ENCODE peak calls at places on chromosome 14, in five cellular contexts. A is choroid plexus epithelial cell, P is activated B cell treated with CpG ODN at 0.5 μM for 24 hours, F is neural progenitor cell, H is body of pancreas. O is an unnamed sample.

GRCh38 chr14:89411976-89412375 is 5.1 kb downstream of the FOXN3 start:
- DNase-seq in A (no peak), P (no peak), F (no peak), H (no peak), O (no peak)

GRCh38 chr14:105390849-105391500 is 7.4 kb upstream of the TEX22 start:
- DNase-seq in A (no peak), P (no peak), F (no peak), H (no peak), O (no peak)

GRCh38 chr14:21965042-21965441 is 291.4 kb upstream of the OR4E1 start:
- DNase-seq in A (no peak), P (no peak), F (no peak), H (no peak), O (no peak)

GRCh38 chr14:36390718-36391117 is 70.3 kb upstream of the MBIP start:
- DNase-seq in A (no peak), P (no peak), F (no peak), H (no peak), O (no peak)

GRCh38 chr14:61537567-61538463 is 157.5 kb upstream of the HIF1A start:
- DNase-seq in A (peak; percentile 85), P (no peak), F (peak; percentile 54), H (peak; percentile 89), O (no peak)

GRCh38 chr14:49946320-49947141 is 53.6 kb downstream of the ARF6 start:
- DNase-seq in A (peak; percentile 92), P (no peak), F (no peak), H (peak; percentile 46), O (no peak)

GRCh38 chr14:76904100-76904739 is 78.0 kb downstream of the LRRC74A start:
- DNase-seq in A (peak; percentile 85), P (no peak), F (no peak), H (peak; percentile 31), O (no peak)

GRCh38 chr14:102280376-102280962 is 24.5 kb downstream of the MOK start:
- DNase-seq in A (peak; percentile 98), P (no peak), F (no peak), H (no peak), O (no peak)

GRCh38 chr14:77242752-77243151 is 28.3 kb downstream of the NGB start:
- DNase-seq in A (no peak), P (no peak), F (no peak), H (no peak), O (no peak)

GRCh38 chr14:103078420-103078749 is 5.6 kb upstream of the LBHD2 start:
- DNase-seq in A (peak; percentile 88), P (peak; percentile 46), F (peak; percentile 89), H (peak; percentile 86), O (peak; percentile 79)

GRCh38 chr14:59127437-59127732 is 61.1 kb upstream of the DAAM1 start:
- DNase-seq in A (no peak), P (no peak), F (no peak), H (no peak), O (no peak)

GRCh38 chr14:59125156-59125555 is 63.3 kb upstream of the DAAM1 start:
- DNase-seq in A (no peak), P (no peak), F (no peak), H (no peak), O (no peak)

GRCh38 chr14:59123526-59123925 is 64.9 kb upstream of the DAAM1 start:
- DNase-seq in A (no peak), P (no peak), F (no peak), H (no peak), O (no peak)

GRCh38 chr14:59123975-59124374 is 64.5 kb upstream of the DAAM1 start:
- DNase-seq in A (peak; percentile 61), P (no peak), F (no peak), H (no peak), O (no peak)

DNA sequence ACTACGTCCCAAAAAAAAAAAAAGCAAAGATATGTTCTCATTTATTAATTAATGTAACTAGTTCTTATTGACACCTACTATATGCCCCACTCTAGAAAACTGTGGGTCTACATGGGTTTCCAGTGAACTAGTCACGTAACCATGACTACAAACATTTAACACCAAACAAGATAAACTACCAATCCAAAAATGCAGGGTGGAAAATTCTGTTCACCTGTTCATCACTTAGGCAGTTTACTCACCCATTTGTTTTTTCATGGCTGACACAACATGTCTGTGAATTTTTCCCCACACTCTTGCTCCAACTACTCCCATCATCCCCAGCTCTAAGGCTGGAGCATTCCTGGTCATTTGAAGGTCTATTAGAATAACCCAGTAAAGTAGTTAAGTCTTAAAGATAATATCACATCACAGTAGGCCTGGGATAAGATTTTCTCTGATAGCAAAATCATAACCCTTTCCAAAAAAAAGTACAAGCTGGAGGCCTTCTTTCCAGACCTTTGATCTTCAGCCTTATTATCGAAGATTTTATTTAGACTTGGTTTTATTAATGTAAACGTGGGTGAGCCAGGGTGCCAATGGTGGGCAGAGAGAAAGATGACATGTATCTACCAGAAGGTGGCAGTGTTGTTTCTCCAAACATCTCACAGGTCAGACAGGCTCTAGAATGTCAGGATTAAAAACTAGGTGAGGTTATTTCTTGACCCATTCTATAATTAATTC is 61.6 kb upstream of the DAAM1 start:
- DNase-seq in A (peak; percentile 73), P (no peak), F (peak; percentile 71), H (peak; percentile 30), O (no peak)
- TF ChIP-seq CTCF in A (peak; percentile 79), P (peak; percentile 68), F (peak; percentile 89), H (peak; percentile 53), O (peak; percentile 83)

DNA sequence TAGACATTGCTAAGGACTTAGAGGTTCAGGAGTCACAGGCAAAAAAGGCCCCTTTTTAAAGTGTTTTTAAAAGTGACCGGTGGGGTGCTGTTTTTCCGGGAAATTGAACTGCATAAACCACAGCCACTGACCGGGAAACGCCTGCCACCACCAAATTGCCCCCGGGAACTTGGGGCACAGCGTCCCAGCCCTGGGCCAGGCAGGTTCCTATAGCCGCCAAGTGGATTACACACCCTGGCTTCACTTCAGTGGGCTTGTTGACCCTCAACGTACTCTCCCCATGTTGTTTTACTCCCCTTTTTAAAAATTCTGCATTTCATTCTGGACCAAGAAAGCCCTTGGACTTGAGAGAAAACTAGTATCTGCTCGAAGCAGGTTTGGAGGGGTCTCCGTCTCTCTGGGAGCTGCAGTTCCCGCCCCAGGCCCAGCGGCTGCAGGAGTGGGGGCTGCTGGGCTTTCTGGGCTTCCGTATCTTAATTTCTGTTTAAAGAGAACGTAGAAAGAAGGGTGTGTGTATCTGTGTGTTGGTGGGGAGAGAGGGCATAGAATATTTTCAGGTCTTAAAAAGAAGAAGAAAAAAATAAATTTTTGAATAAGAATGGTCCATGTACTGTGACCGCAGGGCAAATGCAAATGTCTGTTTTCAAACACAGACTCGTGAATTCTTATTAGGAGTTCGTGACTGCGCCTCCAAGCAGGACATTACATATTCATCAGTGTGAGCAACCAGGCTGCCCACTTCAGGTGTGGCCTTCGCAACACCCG is 82.9 kb downstream of the PAPOLA start:
- DNase-seq in A (no peak), P (no peak), F (no peak), H (no peak), O (no peak)
- TF ChIP-seq CTCF in A (no peak), P (no peak), F (no peak), H (no peak), O (no peak)

DNA sequence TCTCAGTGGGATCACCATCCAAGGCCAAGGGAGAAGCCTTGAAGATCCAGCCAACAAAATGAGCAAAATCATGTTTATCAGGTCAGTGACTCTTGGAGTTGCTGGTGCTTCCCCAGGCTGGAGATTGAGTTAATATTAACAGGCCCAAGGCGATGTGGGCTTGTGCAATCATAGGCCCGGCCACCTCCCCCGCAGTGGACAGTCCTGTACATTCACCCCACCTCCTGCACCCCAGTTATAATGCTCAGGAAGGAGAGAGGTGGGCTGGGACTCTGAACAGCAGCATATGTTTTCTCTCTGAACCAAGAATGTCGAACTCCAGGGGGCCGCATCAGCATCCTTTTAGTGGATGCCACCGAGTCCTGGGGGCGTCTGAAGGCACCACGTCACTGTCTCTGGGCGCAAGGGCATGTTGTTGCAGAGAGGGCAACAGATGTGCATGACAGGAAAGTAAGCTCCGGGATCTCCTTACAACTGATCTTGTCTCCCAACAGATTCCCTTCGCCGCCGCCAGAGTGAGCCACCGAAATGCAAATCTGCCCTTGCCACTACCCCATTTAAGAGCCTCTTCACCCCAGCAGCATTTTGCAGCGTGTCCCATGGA is 32.2 kb upstream of the SERPINA6 start:
- DNase-seq in A (peak; percentile 82), P (no peak), F (peak; percentile 69), H (peak; percentile 30), O (peak; percentile 70)
- TF ChIP-seq CTCF in A (peak; percentile 76), P (no peak), F (peak; percentile 61), H (no peak), O (peak; percentile 80)

GRCh38 chr14:19895282-19895681 is 20.3 kb downstream of the OR4K2 start:
- DNase-seq in A (no peak), P (no peak), F (no peak), H (no peak), O (no peak)
- TF ChIP-seq CTCF in A (no peak), P (no peak), F (no peak), H (no peak), O (no peak)

DNA sequence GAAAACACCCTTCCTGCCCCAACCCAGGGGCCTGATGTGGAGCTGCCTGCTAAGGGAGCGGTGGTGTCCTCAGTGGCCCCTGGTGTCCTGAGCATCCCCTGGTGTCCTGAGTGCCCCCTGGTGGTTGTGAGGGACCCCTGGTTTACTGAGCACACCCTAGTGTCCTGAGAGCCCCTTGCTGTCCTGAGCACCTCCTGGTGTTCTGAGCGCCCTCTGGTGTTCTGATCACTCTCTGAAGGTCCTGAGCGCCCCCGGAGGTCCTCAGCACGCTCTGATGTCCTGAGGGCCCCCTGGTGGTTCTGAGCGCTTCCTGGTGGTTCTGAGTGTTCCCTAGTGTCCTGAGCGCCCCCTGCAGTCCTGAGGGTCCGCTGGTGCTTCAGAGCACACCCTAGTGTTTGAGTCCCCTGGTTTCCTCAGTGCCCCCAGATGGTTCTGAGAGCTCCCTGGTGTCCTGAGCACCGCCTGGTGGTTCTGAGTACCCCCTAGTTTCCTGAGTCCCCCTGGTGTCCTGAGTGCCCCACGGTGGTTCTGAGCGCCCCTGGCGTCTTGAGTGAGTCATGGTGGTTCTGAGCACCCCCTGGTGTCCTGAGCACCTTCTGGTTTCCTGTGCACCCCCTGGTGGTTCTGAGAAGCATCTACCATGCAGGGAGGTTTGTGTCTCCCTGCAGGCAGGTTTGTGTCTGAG is 1004.2 kb downstream of the TMEM121 start:
- DNase-seq in A (no peak), P (peak; percentile 30), F (no peak), H (no peak), O (no peak)
- TF ChIP-seq CTCF in A (no peak), P (no peak), F (no peak), H (no peak), O (peak; percentile 27)

DNA sequence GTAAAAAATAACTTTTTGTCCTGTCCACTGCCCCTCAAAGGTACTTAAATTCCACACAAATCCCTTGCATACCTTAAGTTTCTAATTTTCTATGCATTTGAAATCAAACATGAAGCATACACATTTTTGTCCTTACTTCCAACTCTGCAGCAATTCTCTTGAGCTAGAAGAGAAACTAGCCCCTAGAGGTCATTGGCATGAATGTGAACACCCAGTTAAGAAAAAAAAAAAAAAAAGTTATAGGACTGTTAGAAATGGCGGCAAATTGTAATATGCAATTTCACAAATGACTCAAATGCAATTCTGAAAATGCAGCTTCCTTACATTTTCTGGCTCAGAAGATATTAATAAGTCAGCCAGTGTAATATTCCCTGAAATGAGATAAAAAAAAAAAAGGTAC is 4.6 kb upstream of the ESR2 start:
- DNase-seq in A (peak; percentile 29), P (no peak), F (no peak), H (no peak), O (no peak)
- TF ChIP-seq CTCF in A (no peak), P (no peak), F (no peak), H (no peak), O (no peak)

GRCh38 chr14:29007990-29008389 is 241.4 kb downstream of the FOXG1 start:
- DNase-seq in A (no peak), P (no peak), F (no peak), H (no peak), O (no peak)

GRCh38 chr14:29005647-29006046 is 239.1 kb downstream of the FOXG1 start:
- DNase-seq in A (no peak), P (no peak), F (no peak), H (no peak), O (no peak)
- TF ChIP-seq CTCF in A (no peak), P (no peak), F (no peak), H (no peak), O (no peak)

O was measured in CD14-positive monocyte.